ENCODE peak calls at places on chromosomes 7 and 10, in seven cellular contexts. L is GM23248, M is HCT116, P is PC-3, K is fibroblast of lung, W is GM23338, N is mammary epithelial cell. B is an unnamed sample.

GRCh38 chr10:74997163-74997562 is 114.3 kb upstream of the SAMD8 start:
- DNase-seq in L (no peak), M (no peak), P (no peak), K (no peak), W (no peak), N (no peak), B (no peak)

GRCh38 chr7:42091461-42092229 is 145.4 kb downstream of the GLI3 start:
- DNase-seq in L (no peak), M (no peak), P (peak; percentile 81), K (peak; percentile 47), W (peak; percentile 89), N (peak; percentile 34), B (peak; percentile 46)

GRCh38 chr7:154984601-154985188 is 18.2 kb downstream of the PAXIP1 start:
- DNase-seq in L (peak; percentile 34), M (no peak), P (no peak), K (peak; percentile 14), W (no peak), N (no peak), B (no peak)

GRCh38 chr7:13159467-13160184 is 472.2 kb downstream of the ARL4A start:
- DNase-seq in L (no peak), M (no peak), P (no peak), K (no peak), W (no peak), N (no peak), B (no peak)

GRCh38 chr10:43671659-43672555 is 23.2 kb upstream of the ZNF32 start:
- DNase-seq in L (peak; percentile 74), M (peak; percentile 47), P (peak; percentile 88), K (peak; percentile 73), W (peak; percentile 88), N (peak; percentile 46), B (peak; percentile 96)

GRCh38 chr10:97291357-97292096 is 910 bp downstream of the ARHGAP19 start:
- DNase-seq in L (peak; percentile 36), M (no peak), P (no peak), K (no peak), W (no peak), N (no peak), B (peak; percentile 66)

GRCh38 chr10:51574248-51575067 is 124.9 kb downstream of the CSTF2T start:
- DNase-seq in L (no peak), M (no peak), P (no peak), K (no peak), W (peak; percentile 11), N (no peak), B (no peak)

GRCh38 chr10:34088208-34088794 is 726.8 kb downstream of the PARD3 start:
- DNase-seq in L (no peak), M (no peak), P (no peak), K (no peak), W (no peak), N (no peak), B (no peak)

GRCh38 chr10:59018977-59019376 is 157.5 kb upstream of the PHYHIPL start:
- DNase-seq in L (peak; percentile 26), M (no peak), P (no peak), K (no peak), W (no peak), N (no peak), B (no peak)

GRCh38 chr10:51832652-51833383 is 133.4 kb upstream of the CSTF2T start:
- DNase-seq in L (peak; percentile 79), M (peak; percentile 79), P (peak; percentile 100), K (peak; percentile 81), W (no peak), N (peak; percentile 99), B (peak; percentile 25)

GRCh38 chr10:5023126-5023701 is 19.6 kb upstream of the AKR1C2 start:
- DNase-seq in L (no peak), M (no peak), P (no peak), K (no peak), W (no peak), N (no peak), B (no peak)

GRCh38 chr10:7054915-7055314 is 355.9 kb downstream of the SFMBT2 start:
- DNase-seq in L (peak; percentile 36), M (peak; percentile 10), P (peak; percentile 35), K (peak; percentile 55), W (peak; percentile 74), N (no peak), B (no peak)

GRCh38 chr10:89283174-89283987 is 18.5 kb upstream of the IFIT2 start:
- DNase-seq in L (peak; percentile 69), M (no peak), P (peak; percentile 63), K (peak; percentile 56), W (no peak), N (no peak), B (no peak)

GRCh38 chr10:15427836-15428414 is 56.8 kb upstream of the FAM171A1 start:
- DNase-seq in L (peak; percentile 68), M (peak; percentile 35), P (peak; percentile 53), K (peak; percentile 78), W (peak; percentile 75), N (peak; percentile 23), B (peak; percentile 92)

GRCh38 chr10:74012480-74012879 is 14.6 kb downstream of the VCL start:
- DNase-seq in L (no peak), M (no peak), P (no peak), K (no peak), W (no peak), N (no peak), B (no peak)

GRCh38 chr7:129785457-129786178 is 167.1 kb downstream of the UBE2H start:
- DNase-seq in L (peak; percentile 36), M (no peak), P (no peak), K (no peak), W (no peak), N (no peak), B (peak; percentile 91)

GRCh38 chr7:27586825-27587224 is 75.9 kb downstream of the HIBADH start:
- DNase-seq in L (no peak), M (no peak), P (no peak), K (no peak), W (no peak), N (no peak), B (no peak)

GRCh38 chr7:159075563-159076238 is 69.0 kb downstream of the VIPR2 start:
- DNase-seq in L (no peak), M (no peak), P (no peak), K (no peak), W (no peak), N (no peak), B (no peak)

GRCh38 chr10:97335188-97335619 is 675 bp upstream of the FRAT2 start:
- DNase-seq in L (no peak), M (no peak), P (no peak), K (no peak), W (peak; percentile 71), N (no peak), B (no peak)

GRCh38 chr10:44981172-44982113 is 2.8 kb upstream of the DEPP1 start:
- DNase-seq in L (peak; percentile 95), M (peak; percentile 73), P (peak; percentile 92), K (peak; percentile 85), W (no peak), N (peak; percentile 88), B (peak; percentile 94)

GRCh38 chr10:91880310-91880709 is 29.0 kb downstream of the FGFBP3 start:
- DNase-seq in L (peak; percentile 14), M (no peak), P (peak; percentile 70), K (no peak), W (peak; percentile 44), N (peak; percentile 81), B (no peak)

GRCh38 chr7:8085420-8085819 is 116.8 kb downstream of the GLCCI1 start:
- DNase-seq in L (no peak), M (no peak), P (no peak), K (no peak), W (no peak), N (no peak), B (no peak)

GRCh38 chr10:102400061-102400460 is 4.6 kb downstream of the NFKB2 start:
- DNase-seq in L (no peak), M (no peak), P (no peak), K (no peak), W (no peak), N (no peak), B (peak; percentile 13)
- H4K20me1 ChIP-seq in L (no peaks in the 10 kb centered on the region), M (no peaks in the 10 kb centered on the region), P (no peaks in the 10 kb centered on the region), K (no peaks in the 10 kb centered on the region), W (no peaks in the 10 kb centered on the region), N (no peaks in the 10 kb centered on the region), B (peaks cover 3% of the 10 kb centered on the region)

GRCh38 chr10:132200344-132201110 is 13.8 kb downstream of the DPYSL4 start:
- DNase-seq in L (no peak), M (no peak), P (no peak), K (no peak), W (no peak), N (no peak), B (peak; percentile 88)
- H4K20me1 ChIP-seq in L (no peaks in the 10 kb centered on the region), M (no peaks in the 10 kb centered on the region), P (no peaks in the 10 kb centered on the region), K (no peaks in the 10 kb centered on the region), W (no peaks in the 10 kb centered on the region), N (no peaks in the 10 kb centered on the region), B (no peaks in the 10 kb centered on the region)

DNA sequence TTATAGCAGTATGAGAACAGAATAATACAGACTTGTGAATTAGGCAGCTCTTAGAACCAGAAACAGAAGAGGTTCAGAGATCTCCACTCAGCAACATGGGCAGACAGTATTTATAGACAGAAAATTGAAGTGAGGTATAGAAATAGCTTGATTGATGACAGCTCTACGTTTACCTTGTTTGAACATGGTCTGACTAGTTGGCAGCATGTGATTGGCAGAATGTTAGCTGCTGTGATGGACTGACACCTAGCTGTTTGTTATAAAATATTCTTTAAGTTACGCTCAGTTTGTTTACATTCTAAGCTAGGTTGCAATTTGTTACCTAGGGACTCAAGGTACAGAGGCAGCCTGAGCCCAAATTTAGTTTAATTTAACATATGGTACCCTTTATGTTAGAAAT is 73.7 kb upstream of the TMEM229A start:
- DNase-seq in L (no peak), M (no peak), P (no peak), K (no peak), W (no peak), N (no peak), B (no peak)
- H4K20me1 ChIP-seq in L (no peaks in the 10 kb centered on the region), M (no peaks in the 10 kb centered on the region), P (no peaks in the 10 kb centered on the region), K (no peaks in the 10 kb centered on the region), W (no peaks in the 10 kb centered on the region), N (no peaks in the 10 kb centered on the region), B (no peaks in the 10 kb centered on the region)

GRCh38 chr10:77498829-77499228 is 138.8 kb downstream of the KCNMA1 start:
- DNase-seq in L (no peak), M (no peak), P (no peak), K (no peak), W (no peak), N (no peak), B (no peak)

GRCh38 chr10:77498210-77498609 is 139.4 kb downstream of the KCNMA1 start:
- DNase-seq in L (no peak), M (no peak), P (no peak), K (no peak), W (no peak), N (no peak), B (no peak)

GRCh38 chr10:77494789-77495541 is 142.6 kb downstream of the KCNMA1 start:
- DNase-seq in L (no peak), M (no peak), P (no peak), K (no peak), W (no peak), N (no peak), B (no peak)

GRCh38 chr10:77497748-77498147 is 139.9 kb downstream of the KCNMA1 start:
- DNase-seq in L (no peak), M (no peak), P (no peak), K (no peak), W (peak; percentile 34), N (no peak), B (no peak)

DNA sequence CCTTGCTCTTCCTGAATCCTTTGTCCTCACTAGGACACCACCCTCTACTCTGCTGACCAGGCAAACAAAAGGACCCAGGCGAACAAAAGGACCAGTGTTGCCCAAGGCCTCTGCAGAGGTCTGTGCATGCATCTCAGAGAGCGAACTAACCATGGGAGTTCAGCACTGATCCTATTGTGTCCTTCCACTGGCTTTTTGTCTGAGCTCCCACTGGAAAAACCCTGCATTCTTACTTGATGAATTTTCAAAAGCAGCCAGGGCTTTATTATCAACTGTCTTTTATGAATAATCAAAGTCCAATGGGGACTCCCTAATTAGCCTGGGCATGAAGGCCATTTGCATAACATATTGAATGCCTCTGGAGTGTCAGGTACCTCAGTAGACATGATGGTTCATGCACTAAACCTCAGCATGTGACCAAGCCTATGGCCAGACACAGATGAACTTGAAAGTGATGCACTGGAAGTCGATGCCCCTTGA is 140.6 kb downstream of the KCNMA1 start:
- DNase-seq in L (no peak), M (no peak), P (no peak), K (no peak), W (no peak), N (peak; percentile 78), B (no peak)
- H4K20me1 ChIP-seq in L (no peaks in the 10 kb centered on the region), M (no peaks in the 10 kb centered on the region), P (no peaks in the 10 kb centered on the region), K (no peaks in the 10 kb centered on the region), W (no peaks in the 10 kb centered on the region), N (no peaks in the 10 kb centered on the region), B (no peaks in the 10 kb centered on the region)

B was measured in osteoblast.